ENCODE peak calls at places on chromosomes 3 and 15, in ten cellular contexts. One of them, this sample, is unnamed.

GRCh38 chr3:87900061-87900460 is 158.7 kb downstream of the CGGBP1 start:
- DNase-seq in left ventricle myocardium inferior: no peak
- DNase-seq in NB4: peak; percentile 8
- DNase-seq in AG04450: no peak
- DNase-seq in transverse colon: no peak
- DNase-seq in RWPE1: no peak
- DNase-seq in cardiac fibroblast: peak; percentile 14
- DNase-seq in breast epithelium: no peak
- DNase-seq in mucosa of descending colon: peak; percentile 13
- DNase-seq in AG09319: no peak
- DNase-seq in this sample: no peak

GRCh38 chr3:5768546-5768945 is 581.0 kb downstream of the EDEM1 start:
- DNase-seq in left ventricle myocardium inferior: no peak
- DNase-seq in NB4: no peak
- DNase-seq in AG04450: no peak
- DNase-seq in transverse colon: no peak
- DNase-seq in RWPE1: no peak
- DNase-seq in cardiac fibroblast: no peak
- DNase-seq in breast epithelium: no peak
- DNase-seq in mucosa of descending colon: no peak
- DNase-seq in AG09319: no peak
- DNase-seq in this sample: no peak

GRCh38 chr3:56939759-56940323 is 120.6 kb upstream of the SPATA12 start:
- DNase-seq in left ventricle myocardium inferior: no peak
- DNase-seq in NB4: no peak
- DNase-seq in AG04450: no peak
- DNase-seq in transverse colon: no peak
- DNase-seq in RWPE1: no peak
- DNase-seq in cardiac fibroblast: no peak
- DNase-seq in breast epithelium: no peak
- DNase-seq in mucosa of descending colon: no peak
- DNase-seq in AG09319: no peak
- DNase-seq in this sample: no peak

GRCh38 chr15:73631915-73632669 is 1.1 kb downstream of the NPTN start:
- DNase-seq in left ventricle myocardium inferior: no peak
- DNase-seq in NB4: peak; percentile 44
- DNase-seq in AG04450: no peak
- DNase-seq in transverse colon: peak; percentile 50
- DNase-seq in RWPE1: peak; percentile 60
- DNase-seq in cardiac fibroblast: peak; percentile 59
- DNase-seq in breast epithelium: peak; percentile 62
- DNase-seq in mucosa of descending colon: peak; percentile 35
- DNase-seq in AG09319: no peak
- DNase-seq in this sample: no peak

GRCh38 chr15:95448531-95449210 is 881.8 kb upstream of the NR2F2 start:
- DNase-seq in left ventricle myocardium inferior: no peak
- DNase-seq in NB4: no peak
- DNase-seq in AG04450: no peak
- DNase-seq in transverse colon: no peak
- DNase-seq in RWPE1: peak; percentile 1
- DNase-seq in cardiac fibroblast: peak; percentile 78
- DNase-seq in breast epithelium: no peak
- DNase-seq in mucosa of descending colon: no peak
- DNase-seq in AG09319: no peak
- DNase-seq in this sample: no peak

GRCh38 chr3:175422744-175423143 is 563.6 kb downstream of the NAALADL2 start:
- DNase-seq in left ventricle myocardium inferior: no peak
- DNase-seq in NB4: no peak
- DNase-seq in AG04450: no peak
- DNase-seq in transverse colon: no peak
- DNase-seq in RWPE1: no peak
- DNase-seq in cardiac fibroblast: no peak
- DNase-seq in breast epithelium: no peak
- DNase-seq in mucosa of descending colon: no peak
- DNase-seq in AG09319: no peak
- DNase-seq in this sample: no peak

GRCh38 chr3:25007974-25008658 is 419.9 kb upstream of the RARB start:
- DNase-seq in left ventricle myocardium inferior: no peak
- DNase-seq in NB4: no peak
- DNase-seq in AG04450: no peak
- DNase-seq in transverse colon: no peak
- DNase-seq in RWPE1: no peak
- DNase-seq in cardiac fibroblast: peak; percentile 43
- DNase-seq in breast epithelium: no peak
- DNase-seq in mucosa of descending colon: no peak
- DNase-seq in AG09319: no peak
- DNase-seq in this sample: no peak

GRCh38 chr15:39581501-39582285 is 814 bp downstream of the THBS1 start:
- DNase-seq in left ventricle myocardium inferior: peak; percentile 50
- DNase-seq in NB4: peak; percentile 31
- DNase-seq in AG04450: no peak
- DNase-seq in transverse colon: peak; percentile 82
- DNase-seq in RWPE1: peak; percentile 64
- DNase-seq in cardiac fibroblast: peak; percentile 61
- DNase-seq in breast epithelium: peak; percentile 74
- DNase-seq in mucosa of descending colon: peak; percentile 83
- DNase-seq in AG09319: peak; percentile 37
- DNase-seq in this sample: peak; percentile 67

GRCh38 chr3:11671648-11672100 is 28.0 kb upstream of the VGLL4 start:
- DNase-seq in left ventricle myocardium inferior: peak; percentile 29
- DNase-seq in NB4: peak; percentile 24
- DNase-seq in AG04450: no peak
- DNase-seq in transverse colon: no peak
- DNase-seq in RWPE1: no peak
- DNase-seq in cardiac fibroblast: peak; percentile 56
- DNase-seq in breast epithelium: no peak
- DNase-seq in mucosa of descending colon: no peak
- DNase-seq in AG09319: peak; percentile 12
- DNase-seq in this sample: peak; percentile 17

DNA sequence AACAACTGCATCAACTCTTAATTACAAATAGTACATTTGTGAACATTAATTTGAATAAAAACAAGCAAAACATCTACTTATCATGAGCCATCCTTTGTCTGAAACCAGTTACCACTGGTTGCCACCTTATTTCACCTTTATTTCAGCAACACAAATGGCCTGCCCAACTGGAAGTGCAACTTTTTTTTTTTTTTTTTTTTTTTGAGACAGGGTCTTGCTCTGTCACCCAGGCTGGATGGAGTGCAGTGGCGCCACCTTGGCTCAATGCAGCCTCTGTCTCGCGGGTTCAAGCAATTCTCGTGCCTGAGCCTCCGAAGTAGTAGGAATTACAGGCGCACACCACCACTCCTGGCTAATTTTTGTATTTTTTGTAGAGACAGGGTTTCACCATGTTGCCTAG is 13.1 kb downstream of the WDR82 start:
- DNase-seq in left ventricle myocardium inferior: no peak
- DNase-seq in NB4: no peak
- DNase-seq in AG04450: no peak
- DNase-seq in transverse colon: no peak
- DNase-seq in RWPE1: no peak
- DNase-seq in cardiac fibroblast: no peak
- DNase-seq in breast epithelium: no peak
- DNase-seq in mucosa of descending colon: no peak
- DNase-seq in AG09319: no peak
- DNase-seq in this sample: no peak
- TF ChIP-seq CTCF in left ventricle myocardium inferior: no peak
- TF ChIP-seq CTCF in NB4: no peak
- TF ChIP-seq CTCF in AG04450: no peak
- TF ChIP-seq CTCF in transverse colon: no peak
- TF ChIP-seq CTCF in RWPE1: no peak
- TF ChIP-seq CTCF in cardiac fibroblast: no peak
- TF ChIP-seq CTCF in breast epithelium: no peak
- TF ChIP-seq CTCF in mucosa of descending colon: no peak
- TF ChIP-seq CTCF in AG09319: no peak
- TF ChIP-seq CTCF in this sample: no peak

DNA sequence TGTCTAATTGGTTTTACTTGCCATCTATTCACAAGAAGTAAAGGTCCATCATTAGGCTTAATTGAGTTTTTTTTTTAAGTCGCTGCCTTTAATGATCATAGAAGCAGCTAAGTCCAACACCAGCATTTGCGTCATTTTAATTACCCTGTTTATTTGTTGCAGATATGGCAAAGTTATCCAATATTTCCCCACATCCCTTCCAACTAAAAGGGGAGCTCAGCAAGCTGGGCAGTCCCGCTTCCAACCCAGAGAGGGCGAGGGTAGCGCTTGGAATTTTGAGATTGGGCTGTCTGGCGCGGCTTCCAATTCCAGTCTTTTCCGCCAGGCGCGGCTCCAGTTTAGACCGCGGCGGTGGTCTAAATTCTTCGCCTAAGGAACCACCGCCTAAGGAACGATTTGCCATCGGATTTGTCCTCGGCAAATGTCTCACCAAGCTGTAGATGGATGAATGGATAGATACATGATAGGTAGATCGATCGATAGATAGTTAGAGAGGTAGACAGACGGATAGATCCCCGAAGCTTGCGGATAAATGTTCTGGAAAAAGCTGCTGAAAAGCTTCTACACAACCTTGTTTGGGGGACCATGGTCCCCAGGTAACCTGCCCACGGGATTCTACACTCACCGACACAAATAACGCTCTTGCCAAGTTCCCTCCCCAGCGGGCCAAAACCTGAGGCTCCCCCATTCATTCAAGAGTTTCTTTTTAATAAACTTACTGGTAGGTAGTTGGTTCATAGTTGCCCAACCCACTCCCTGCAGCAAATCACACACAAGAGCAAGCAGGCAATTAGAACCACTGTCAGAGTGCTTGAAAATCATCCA is 49.2 kb downstream of the ZIC4 start:
- DNase-seq in left ventricle myocardium inferior: no peak
- DNase-seq in NB4: no peak
- DNase-seq in AG04450: no peak
- DNase-seq in transverse colon: no peak
- DNase-seq in RWPE1: no peak
- DNase-seq in cardiac fibroblast: no peak
- DNase-seq in breast epithelium: no peak
- DNase-seq in mucosa of descending colon: no peak
- DNase-seq in AG09319: no peak
- DNase-seq in this sample: no peak
- TF ChIP-seq CTCF in left ventricle myocardium inferior: no peak
- TF ChIP-seq CTCF in NB4: no peak
- TF ChIP-seq CTCF in AG04450: peak; percentile 30
- TF ChIP-seq CTCF in transverse colon: no peak
- TF ChIP-seq CTCF in RWPE1: no peak
- TF ChIP-seq CTCF in cardiac fibroblast: no peak
- TF ChIP-seq CTCF in breast epithelium: no peak
- TF ChIP-seq CTCF in mucosa of descending colon: no peak
- TF ChIP-seq CTCF in AG09319: no peak
- TF ChIP-seq CTCF in this sample: no peak

GRCh38 chr15:29596266-29596665 is 226.0 kb downstream of the TJP1 start:
- DNase-seq in left ventricle myocardium inferior: no peak
- DNase-seq in NB4: no peak
- DNase-seq in AG04450: no peak
- DNase-seq in transverse colon: no peak
- DNase-seq in RWPE1: peak; percentile 13
- DNase-seq in cardiac fibroblast: peak; percentile 64
- DNase-seq in breast epithelium: no peak
- DNase-seq in mucosa of descending colon: no peak
- DNase-seq in AG09319: no peak
- DNase-seq in this sample: no peak
- TF ChIP-seq CTCF in left ventricle myocardium inferior: no peak
- TF ChIP-seq CTCF in NB4: no peak
- TF ChIP-seq CTCF in AG04450: peak; percentile 32
- TF ChIP-seq CTCF in transverse colon: no peak
- TF ChIP-seq CTCF in RWPE1: no peak
- TF ChIP-seq CTCF in cardiac fibroblast: peak; percentile 33
- TF ChIP-seq CTCF in breast epithelium: no peak
- TF ChIP-seq CTCF in mucosa of descending colon: no peak
- TF ChIP-seq CTCF in AG09319: peak; percentile 11
- TF ChIP-seq CTCF in this sample: no peak

DNA sequence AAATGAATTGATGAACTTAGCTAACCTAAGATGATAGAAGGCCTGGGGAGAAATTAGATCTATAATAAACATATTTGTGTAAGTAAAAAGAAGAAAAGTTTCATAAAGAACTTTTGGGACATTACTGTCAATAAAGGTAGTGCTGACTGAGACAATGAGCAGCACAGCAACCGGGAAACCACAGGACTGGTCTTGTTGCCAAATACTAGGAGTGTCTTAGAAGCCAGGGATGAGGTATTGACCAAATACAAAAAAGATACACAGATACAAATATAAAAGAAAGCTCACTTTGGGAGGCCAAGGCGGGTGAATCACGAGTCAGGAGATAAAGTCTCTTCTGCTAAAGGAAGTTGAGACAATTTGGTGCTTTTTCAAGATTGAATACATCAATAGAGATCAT is 362.4 kb upstream of the ZNF385D start:
- DNase-seq in left ventricle myocardium inferior: no peak
- DNase-seq in NB4: no peak
- DNase-seq in AG04450: no peak
- DNase-seq in transverse colon: no peak
- DNase-seq in RWPE1: no peak
- DNase-seq in cardiac fibroblast: peak; percentile 28
- DNase-seq in breast epithelium: no peak
- DNase-seq in mucosa of descending colon: no peak
- DNase-seq in AG09319: no peak
- DNase-seq in this sample: no peak
- TF ChIP-seq CTCF in left ventricle myocardium inferior: no peak
- TF ChIP-seq CTCF in NB4: no peak
- TF ChIP-seq CTCF in AG04450: no peak
- TF ChIP-seq CTCF in transverse colon: no peak
- TF ChIP-seq CTCF in RWPE1: no peak
- TF ChIP-seq CTCF in cardiac fibroblast: no peak
- TF ChIP-seq CTCF in breast epithelium: no peak
- TF ChIP-seq CTCF in mucosa of descending colon: no peak
- TF ChIP-seq CTCF in AG09319: no peak
- TF ChIP-seq CTCF in this sample: no peak

GRCh38 chr3:194488007-194488742 is 1.4 kb upstream of the ATP13A3 start:
- DNase-seq in left ventricle myocardium inferior: no peak
- DNase-seq in NB4: peak; percentile 90
- DNase-seq in AG04450: no peak
- DNase-seq in transverse colon: no peak
- DNase-seq in RWPE1: peak; percentile 60
- DNase-seq in cardiac fibroblast: peak; percentile 57
- DNase-seq in breast epithelium: no peak
- DNase-seq in mucosa of descending colon: no peak
- DNase-seq in AG09319: no peak
- DNase-seq in this sample: peak; percentile 28
- TF ChIP-seq CTCF in left ventricle myocardium inferior: no peak
- TF ChIP-seq CTCF in NB4: no peak
- TF ChIP-seq CTCF in AG04450: no peak
- TF ChIP-seq CTCF in transverse colon: no peak
- TF ChIP-seq CTCF in RWPE1: no peak
- TF ChIP-seq CTCF in cardiac fibroblast: no peak
- TF ChIP-seq CTCF in breast epithelium: no peak
- TF ChIP-seq CTCF in mucosa of descending colon: no peak
- TF ChIP-seq CTCF in AG09319: no peak
- TF ChIP-seq CTCF in this sample: no peak

DNA sequence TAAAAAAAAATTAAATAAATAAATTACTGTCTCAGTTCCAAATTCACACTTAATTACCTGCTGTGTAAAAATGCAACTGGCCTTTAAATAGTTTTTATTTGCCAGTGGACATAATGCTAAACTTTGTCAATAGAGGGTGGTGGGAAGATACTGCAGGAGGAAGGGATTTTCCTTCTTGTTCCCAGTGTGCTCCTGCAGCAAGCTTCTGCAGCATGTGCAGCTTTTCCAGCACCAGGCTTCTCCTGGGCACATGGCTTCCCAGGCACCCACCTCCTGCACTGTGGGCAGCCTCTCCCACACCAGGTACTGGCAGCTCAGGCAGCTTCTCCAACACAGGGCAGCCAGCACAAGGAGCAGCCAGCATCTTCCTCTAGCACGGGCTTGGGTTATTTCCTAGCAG is 29.6 kb upstream of the BBX start:
- DNase-seq in left ventricle myocardium inferior: no peak
- DNase-seq in NB4: no peak
- DNase-seq in AG04450: no peak
- DNase-seq in transverse colon: no peak
- DNase-seq in RWPE1: no peak
- DNase-seq in cardiac fibroblast: no peak
- DNase-seq in breast epithelium: no peak
- DNase-seq in mucosa of descending colon: no peak
- DNase-seq in AG09319: no peak
- DNase-seq in this sample: no peak
- TF ChIP-seq CTCF in left ventricle myocardium inferior: no peak
- TF ChIP-seq CTCF in NB4: no peak
- TF ChIP-seq CTCF in AG04450: no peak
- TF ChIP-seq CTCF in transverse colon: no peak
- TF ChIP-seq CTCF in RWPE1: no peak
- TF ChIP-seq CTCF in cardiac fibroblast: no peak
- TF ChIP-seq CTCF in breast epithelium: no peak
- TF ChIP-seq CTCF in mucosa of descending colon: no peak
- TF ChIP-seq CTCF in AG09319: no peak
- TF ChIP-seq CTCF in this sample: no peak